ENCODE peak calls at places on chromosome 10, in eight cellular contexts. U is Panc1, C is heart left ventricle, F is tibial artery, X is hepatocyte, W is RWPE1, R is A549, Q is fibroblast of mammary gland. Z is an unnamed sample.

GRCh38 chr10:130021373-130021950 is 57.4 kb upstream of the EBF3 start:
- DNase-seq in U (no peak), C (no peak), F (peak), X (no peak), W (peak), R (no peak), Q (peak), Z (no peak)

GRCh38 chr10:89534826-89535166 is 598 bp downstream of the SLC16A12 start:
- DNase-seq in U (no peak), C (no peak), F (no peak), X (no peak), W (no peak), R (no peak), Q (no peak), Z (no peak)

GRCh38 chr10:10794056-10794455 is 223.6 kb upstream of the CELF2 start:
- DNase-seq in U (no peak), C (no peak), F (no peak), X (no peak), W (peak), R (no peak), Q (no peak), Z (no peak)

GRCh38 chr10:116120688-116121087 is 152.3 kb downstream of the GFRA1 start:
- DNase-seq in U (no peak), C (no peak), F (no peak), X (no peak), W (no peak), R (no peak), Q (no peak), Z (peak)

GRCh38 chr10:122636953-122637352 is 62.7 kb downstream of the C10orf120 start:
- DNase-seq in U (no peak), C (no peak), F (peak), X (no peak), W (no peak), R (no peak), Q (no peak), Z (no peak)

GRCh38 chr10:14904316-14904732 is 25.7 kb downstream of the SUV39H2 start:
- DNase-seq in U (peak), C (no peak), F (no peak), X (peak), W (peak), R (peak), Q (peak), Z (no peak)

GRCh38 chr10:30115391-30116253 is 56.2 kb upstream of the JCAD start:
- DNase-seq in U (no peak), C (no peak), F (no peak), X (no peak), W (no peak), R (no peak), Q (no peak), Z (no peak)

GRCh38 chr10:51030480-51030879 is 43.8 kb upstream of the PRKG1 start:
- DNase-seq in U (no peak), C (no peak), F (no peak), X (no peak), W (no peak), R (no peak), Q (peak), Z (no peak)

GRCh38 chr10:9069136-9069535 is 1014.6 kb downstream of the GATA3 start:
- DNase-seq in U (peak), C (no peak), F (no peak), X (no peak), W (peak), R (peak), Q (no peak), Z (no peak)

GRCh38 chr10:118571123-118571522 is 24.3 kb downstream of the PRLHR start:
- DNase-seq in U (no peak), C (no peak), F (peak), X (no peak), W (no peak), R (no peak), Q (peak), Z (no peak)

GRCh38 chr10:91185239-91185875 is 35.1 kb upstream of the PCGF5 start:
- DNase-seq in U (no peak), C (peak), F (no peak), X (peak), W (peak), R (peak), Q (peak), Z (no peak)

GRCh38 chr10:72539137-72539536 is 86.7 kb downstream of the MICU1 start:
- DNase-seq in U (no peak), C (no peak), F (no peak), X (no peak), W (peak), R (no peak), Q (no peak), Z (no peak)

GRCh38 chr10:34956756-34957155 is 133.4 kb downstream of the CUL2 start:
- DNase-seq in U (no peak), C (no peak), F (no peak), X (no peak), W (no peak), R (peak), Q (peak), Z (no peak)

GRCh38 chr10:46232666-46233065 is 54.1 kb upstream of the ANTXRL start:
- DNase-seq in U (no peak), C (no peak), F (no peak), X (no peak), W (no peak), R (no peak), Q (no peak), Z (no peak)

GRCh38 chr10:3786295-3786981 is 1.4 kb upstream of the KLF6 start:
- DNase-seq in U (peak), C (peak), F (no peak), X (peak), W (no peak), R (peak), Q (peak), Z (peak)

GRCh38 chr10:24617771-24618396 is 105.8 kb downstream of the ARHGAP21 start:
- DNase-seq in U (peak), C (peak), F (peak), X (peak), W (peak), R (peak), Q (peak), Z (peak)

GRCh38 chr10:115706482-115707076 is 566.4 kb downstream of the GFRA1 start:
- DNase-seq in U (peak), C (no peak), F (no peak), X (peak), W (peak), R (peak), Q (peak), Z (no peak)

GRCh38 chr10:46225597-46225996 is 61.2 kb upstream of the ANTXRL start:
- DNase-seq in U (no peak), C (no peak), F (peak), X (no peak), W (no peak), R (no peak), Q (no peak), Z (no peak)

GRCh38 chr10:103709341-103709920 is 145.9 kb downstream of the SH3PXD2A start:
- DNase-seq in U (no peak), C (no peak), F (no peak), X (no peak), W (peak), R (no peak), Q (peak), Z (no peak)

GRCh38 chr10:100516847-100517246 is 2.8 kb downstream of the SEC31B start:
- DNase-seq in U (no peak), C (no peak), F (no peak), X (no peak), W (no peak), R (peak), Q (no peak), Z (peak)

GRCh38 chr10:63672491-63672890 is 151.3 kb downstream of the REEP3 start:
- DNase-seq in U (no peak), C (no peak), F (no peak), X (no peak), W (no peak), R (no peak), Q (no peak), Z (no peak)

DNA sequence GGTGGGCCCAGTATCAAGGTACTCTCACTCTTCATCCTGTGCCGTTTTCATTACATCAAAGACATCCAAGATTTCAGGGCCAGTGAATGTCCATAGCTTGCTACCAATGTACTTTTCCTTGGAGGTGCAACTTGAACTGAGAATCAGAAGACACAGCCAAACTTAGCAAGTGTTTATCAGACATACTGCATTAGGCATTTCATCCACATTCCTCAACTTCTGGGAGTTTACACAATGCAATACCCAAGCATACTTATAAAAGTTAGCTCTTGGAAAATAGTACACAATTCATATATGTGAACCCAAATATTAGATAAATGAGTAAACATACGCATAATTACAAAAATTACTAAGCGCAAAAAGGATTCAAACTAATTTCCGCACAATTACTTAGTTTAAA is 216.3 kb upstream of the RHOBTB1 start:
- DNase-seq in U (no peak), C (no peak), F (no peak), X (no peak), W (no peak), R (no peak), Q (no peak), Z (no peak)
- TF ChIP-seq CTCF in U (no peak), C (no peak), F (no peak), X (no peak), W (no peak), R (no peak), Q (no peak), Z (no peak)

DNA sequence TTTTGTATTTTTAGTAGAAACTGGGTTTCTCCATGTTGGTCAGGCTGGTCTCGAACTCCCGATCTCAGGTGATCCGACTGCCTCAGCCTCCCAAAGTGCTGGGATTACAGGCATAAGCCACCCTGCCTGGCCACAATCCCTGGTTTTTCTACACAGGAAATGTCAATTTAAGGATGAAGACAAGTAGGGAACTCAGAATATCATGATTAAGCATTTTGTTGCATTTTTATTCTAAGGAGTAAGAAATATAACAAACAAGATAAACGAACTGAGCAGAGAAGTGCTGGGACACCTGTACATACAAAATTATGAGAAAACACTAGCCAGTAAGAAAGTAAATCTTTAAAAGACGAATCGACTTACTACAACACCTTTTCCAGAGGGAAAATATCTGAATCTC is 69.3 kb downstream of the CUBN start:
- DNase-seq in U (no peak), C (no peak), F (no peak), X (no peak), W (no peak), R (no peak), Q (no peak), Z (no peak)
- TF ChIP-seq CTCF in U (no peak), C (no peak), F (no peak), X (no peak), W (no peak), R (no peak), Q (no peak), Z (no peak)

GRCh38 chr10:48211777-48212176 is 62.7 kb downstream of the FRMPD2 start:
- DNase-seq in U (no peak), C (no peak), F (no peak), X (no peak), W (no peak), R (no peak), Q (no peak), Z (no peak)
- TF ChIP-seq CTCF in U (no peak), C (no peak), F (no peak), X (no peak), W (no peak), R (no peak), Q (no peak), Z (no peak)

GRCh38 chr10:111098679-111099437 is 22.0 kb downstream of the ADRA2A start:
- DNase-seq in U (no peak), C (no peak), F (peak), X (no peak), W (no peak), R (peak), Q (peak), Z (no peak)
- TF ChIP-seq CTCF in U (no peak), C (no peak), F (no peak), X (no peak), W (no peak), R (no peak), Q (peak), Z (no peak)

GRCh38 chr10:117509573-117509972 is 33.0 kb upstream of the EMX2 start:
- DNase-seq in U (no peak), C (no peak), F (no peak), X (no peak), W (no peak), R (no peak), Q (no peak), Z (no peak)
- TF ChIP-seq CTCF in U (no peak), C (no peak), F (no peak), X (no peak), W (no peak), R (no peak), Q (no peak), Z (no peak)

GRCh38 chr10:7529638-7530037 is 118.8 kb upstream of the SFMBT2 start:
- DNase-seq in U (no peak), C (peak), F (no peak), X (peak), W (peak), R (peak), Q (no peak), Z (no peak)
- TF ChIP-seq CTCF in U (peak), C (peak), F (peak), X (peak), W (no peak), R (peak), Q (no peak), Z (no peak)

GRCh38 chr10:80458263-80458625 is 4.1 kb downstream of the TSPAN14 start:
- DNase-seq in U (no peak), C (no peak), F (no peak), X (no peak), W (no peak), R (no peak), Q (no peak), Z (no peak)
- TF ChIP-seq CTCF in U (no peak), C (no peak), F (no peak), X (no peak), W (no peak), R (no peak), Q (no peak), Z (no peak)

GRCh38 chr10:66281327-66281726 is 644.5 kb upstream of the LRRTM3 start:
- DNase-seq in U (no peak), C (no peak), F (no peak), X (no peak), W (no peak), R (no peak), Q (no peak), Z (no peak)

GRCh38 chr10:66284621-66285020 is 641.2 kb upstream of the LRRTM3 start:
- DNase-seq in U (no peak), C (no peak), F (no peak), X (no peak), W (no peak), R (no peak), Q (no peak), Z (no peak)

GRCh38 chr10:66283874-66284464 is 641.9 kb upstream of the LRRTM3 start:
- DNase-seq in U (no peak), C (no peak), F (no peak), X (no peak), W (no peak), R (no peak), Q (no peak), Z (no peak)

GRCh38 chr10:66277481-66277880 is 648.4 kb upstream of the LRRTM3 start:
- DNase-seq in U (no peak), C (no peak), F (no peak), X (no peak), W (no peak), R (no peak), Q (no peak), Z (no peak)

DNA sequence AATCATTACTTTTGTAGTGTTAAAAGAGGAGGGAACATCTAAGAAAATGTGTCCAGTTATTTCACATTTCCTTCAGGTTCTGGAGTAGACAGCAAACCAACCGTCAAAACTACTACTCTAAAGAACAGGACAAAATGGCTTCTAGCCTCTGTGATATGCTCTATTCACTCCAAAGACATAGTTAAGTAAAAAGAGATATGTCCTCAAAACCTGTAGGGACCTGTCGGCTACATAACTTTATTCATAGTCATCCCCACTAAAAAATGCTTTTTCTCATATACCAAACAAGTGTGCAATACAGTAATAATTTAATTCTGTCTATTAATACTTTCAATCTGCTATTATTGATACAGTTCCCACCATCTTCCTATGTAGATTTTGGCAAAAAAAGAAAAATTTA is 642.8 kb upstream of the LRRTM3 start:
- DNase-seq in U (no peak), C (no peak), F (no peak), X (no peak), W (peak), R (no peak), Q (no peak), Z (no peak)
- TF ChIP-seq CTCF in U (no peak), C (no peak), F (no peak), X (no peak), W (no peak), R (no peak), Q (no peak), Z (no peak)

GRCh38 chr10:21528452-21529235 is 3.2 kb upstream of the SKIDA1 start:
- DNase-seq in U (no peak), C (no peak), F (no peak), X (no peak), W (no peak), R (peak), Q (peak), Z (no peak)

GRCh38 chr10:21531164-21531563 is 2.9 kb upstream of the MLLT10 start:
- DNase-seq in U (no peak), C (no peak), F (no peak), X (no peak), W (no peak), R (peak), Q (peak), Z (no peak)

GRCh38 chr10:21530168-21530567 is 3.9 kb upstream of the MLLT10 start:
- DNase-seq in U (no peak), C (no peak), F (no peak), X (no peak), W (no peak), R (no peak), Q (no peak), Z (no peak)

GRCh38 chr10:21529236-21529910 is 3.9 kb upstream of the SKIDA1 start:
- DNase-seq in U (no peak), C (no peak), F (no peak), X (no peak), W (no peak), R (peak), Q (no peak), Z (no peak)

DNA sequence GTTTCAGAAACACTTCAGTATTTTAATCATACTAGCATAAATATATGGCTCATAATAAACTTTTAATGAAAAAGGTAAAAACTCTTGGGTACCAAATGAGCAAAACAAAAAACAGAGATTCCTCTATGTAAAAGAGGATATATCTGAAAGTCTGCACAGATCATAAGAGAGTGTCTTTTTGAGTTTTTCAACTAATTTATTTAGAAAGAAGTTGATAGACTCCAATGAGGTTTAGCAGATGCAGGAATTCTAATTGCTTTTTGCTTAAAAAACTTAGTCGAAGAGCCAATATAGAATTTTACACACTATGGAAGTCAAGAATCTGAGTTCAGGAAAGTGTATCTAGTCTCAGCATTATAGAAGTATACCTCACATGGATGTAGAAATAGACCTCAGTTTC is 3.4 kb upstream of the MLLT10 start:
- DNase-seq in U (no peak), C (no peak), F (no peak), X (no peak), W (no peak), R (peak), Q (no peak), Z (no peak)
- TF ChIP-seq CTCF in U (no peak), C (no peak), F (no peak), X (no peak), W (no peak), R (no peak), Q (no peak), Z (no peak)

GRCh38 chr10:44358080-44358771 is 26.7 kb downstream of the CXCL12 start:
- DNase-seq in U (no peak), C (no peak), F (no peak), X (no peak), W (no peak), R (no peak), Q (no peak), Z (no peak)

GRCh38 chr10:44362866-44363711 is 21.8 kb downstream of the CXCL12 start:
- DNase-seq in U (no peak), C (no peak), F (no peak), X (no peak), W (no peak), R (no peak), Q (no peak), Z (no peak)

GRCh38 chr10:44364566-44364965 is 20.3 kb downstream of the CXCL12 start:
- DNase-seq in U (no peak), C (no peak), F (no peak), X (no peak), W (no peak), R (no peak), Q (no peak), Z (no peak)

GRCh38 chr10:44363716-44364115 is 21.2 kb downstream of the CXCL12 start:
- DNase-seq in U (no peak), C (no peak), F (no peak), X (no peak), W (no peak), R (no peak), Q (no peak), Z (no peak)

GRCh38 chr10:44361080-44361479 is 23.8 kb downstream of the CXCL12 start:
- DNase-seq in U (no peak), C (no peak), F (no peak), X (no peak), W (no peak), R (no peak), Q (no peak), Z (no peak)
- TF ChIP-seq CTCF in U (no peak), C (no peak), F (no peak), X (no peak), W (no peak), R (no peak), Q (no peak), Z (no peak)

Z was measured in nephron progenitor cell.